ENCODE peak calls at places on chromosomes 7 and 10, in four cellular contexts. One of them, this sample, is unnamed.

GRCh38 chr7:96949766-96950165 is 55.6 kb upstream of the DLX6 start:
- DNase-seq in H1: no peak
- DNase-seq in HepG2: peak; percentile 67
- DNase-seq in GM12878: no peak
- DNase-seq in this sample: no peak

GRCh38 chr10:69734797-69735468 is 66.8 kb upstream of the COL13A1 start:
- DNase-seq in GM12878: no peak
- DNase-seq in H1: no peak
- DNase-seq in HepG2: no peak
- DNase-seq in this sample: no peak

GRCh38 chr7:131691454-131692130 is 135.2 kb upstream of the PODXL start:
- DNase-seq in HepG2: no peak
- DNase-seq in H1: no peak
- DNase-seq in GM12878: no peak
- DNase-seq in this sample: no peak

GRCh38 chr7:14332155-14332554 is 342.7 kb upstream of the ETV1 start:
- DNase-seq in GM12878: no peak
- DNase-seq in HepG2: no peak
- DNase-seq in H1: no peak
- DNase-seq in this sample: no peak

GRCh38 chr7:45670227-45670626 is 96.1 kb downstream of the ADCY1 start:
- DNase-seq in HepG2: no peak
- DNase-seq in GM12878: no peak
- DNase-seq in H1: peak; percentile 13
- DNase-seq in this sample: no peak

GRCh38 chr7:10973942-10974716 is 457 bp downstream of the PHF14 start:
- DNase-seq in HepG2: peak; percentile 12
- DNase-seq in GM12878: no peak
- DNase-seq in H1: no peak
- DNase-seq in this sample: peak; percentile 25

GRCh38 chr10:132788180-132788830 is 2.4 kb upstream of the NKX6-2 start:
- DNase-seq in GM12878: no peak
- DNase-seq in HepG2: no peak
- DNase-seq in H1: no peak
- DNase-seq in this sample: no peak

GRCh38 chr7:31058688-31059087 is 6.6 kb downstream of the ADCYAP1R1 start:
- DNase-seq in H1: no peak
- DNase-seq in GM12878: no peak
- DNase-seq in HepG2: no peak
- DNase-seq in this sample: no peak

GRCh38 chr10:49082767-49083166 is 32.6 kb downstream of the VSTM4 start:
- DNase-seq in GM12878: no peak
- DNase-seq in H1: no peak
- DNase-seq in HepG2: no peak
- DNase-seq in this sample: no peak

GRCh38 chr10:14837003-14837755 is 658 bp downstream of the CDNF start:
- DNase-seq in HepG2: peak; percentile 6
- DNase-seq in H1: no peak
- DNase-seq in GM12878: no peak
- DNase-seq in this sample: no peak

GRCh38 chr10:44993922-44994751 is 6.6 kb upstream of the ZNF22 start:
- DNase-seq in H1: no peak
- DNase-seq in GM12878: no peak
- DNase-seq in HepG2: peak; percentile 52
- DNase-seq in this sample: no peak

GRCh38 chr7:132083126-132084123 is 492.8 kb downstream of the PLXNA4 start:
- DNase-seq in HepG2: no peak
- DNase-seq in H1: no peak
- DNase-seq in GM12878: no peak
- DNase-seq in this sample: no peak

GRCh38 chr10:3773465-3774017 is 11.5 kb downstream of the KLF6 start:
- DNase-seq in H1: no peak
- DNase-seq in GM12878: no peak
- DNase-seq in HepG2: no peak
- DNase-seq in this sample: no peak

GRCh38 chr7:2967705-2968104 is 76.0 kb downstream of the CARD11 start:
- DNase-seq in GM12878: no peak
- DNase-seq in H1: no peak
- DNase-seq in HepG2: no peak
- DNase-seq in this sample: no peak

DNA sequence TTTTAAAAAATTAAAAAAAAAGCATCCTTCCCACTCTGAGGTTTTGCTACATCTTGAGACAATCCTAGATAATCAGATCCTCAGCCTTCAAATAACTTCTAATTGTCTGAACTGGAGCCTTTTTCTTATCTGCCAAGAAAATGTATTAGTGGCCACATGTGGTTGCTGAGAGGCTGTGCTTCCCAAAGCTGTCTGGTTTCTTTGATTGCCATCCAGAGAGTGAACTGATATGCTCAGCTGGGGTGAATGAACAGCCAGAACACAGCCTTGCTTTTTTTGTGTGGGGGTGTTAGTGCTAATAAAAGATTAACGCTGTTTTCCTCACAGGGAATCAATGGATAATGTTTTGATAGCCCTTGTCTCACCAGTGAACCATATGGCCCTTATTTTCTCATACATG is 66.8 kb downstream of the BBS9 start:
- DNase-seq in HepG2: no peak
- DNase-seq in H1: no peak
- DNase-seq in GM12878: no peak
- DNase-seq in this sample: no peak
- TF ChIP-seq SUZ12 in HepG2: no peak
- TF ChIP-seq SUZ12 in H1: no peak
- TF ChIP-seq SUZ12 in GM12878: no peak
- TF ChIP-seq SUZ12 in this sample: no peak

DNA sequence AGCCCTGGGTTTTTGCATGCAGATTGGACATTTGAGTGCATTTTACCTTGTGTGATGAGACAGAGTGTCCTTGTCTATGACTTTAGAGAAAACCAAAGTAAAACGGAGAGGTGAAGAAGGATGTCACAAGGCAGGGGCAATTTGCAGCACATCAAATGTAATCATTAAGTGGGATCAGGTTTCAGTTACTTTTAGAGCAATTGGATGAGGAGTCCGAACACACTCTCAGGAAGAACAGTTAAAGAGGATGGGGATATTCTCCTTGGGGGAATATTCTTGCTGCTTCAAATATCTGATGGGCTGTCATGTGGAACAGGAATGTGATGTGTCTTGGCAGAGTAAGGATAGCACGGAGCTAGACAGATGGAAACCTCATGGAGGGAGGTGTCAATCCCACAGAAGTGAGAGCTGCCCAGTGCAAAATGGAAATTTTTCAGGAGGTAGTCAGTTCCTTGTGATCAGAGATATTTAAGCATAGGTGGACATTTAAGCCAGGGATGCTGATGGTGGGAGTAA is 765 bp downstream of the RAB19 start:
- DNase-seq in H1: no peak
- DNase-seq in GM12878: no peak
- DNase-seq in HepG2: no peak
- DNase-seq in this sample: no peak
- TF ChIP-seq ZNF274 in H1: no peak
- TF ChIP-seq ZNF274 in GM12878: no peak
- TF ChIP-seq ZNF274 in HepG2: no peak
- TF ChIP-seq ZNF274 in this sample: no peak

GRCh38 chr7:128172151-128172550 is 68.9 kb upstream of the LEP start:
- DNase-seq in HepG2: no peak
- DNase-seq in H1: no peak
- DNase-seq in GM12878: no peak
- DNase-seq in this sample: no peak
- TF ChIP-seq SUZ12 in HepG2: no peak
- TF ChIP-seq SUZ12 in H1: no peak
- TF ChIP-seq SUZ12 in GM12878: no peak
- TF ChIP-seq SUZ12 in this sample: no peak

GRCh38 chr7:27576360-27576944 is 86.2 kb downstream of the HIBADH start:
- DNase-seq in GM12878: no peak
- DNase-seq in HepG2: peak; percentile 21
- DNase-seq in H1: no peak
- DNase-seq in this sample: peak; percentile 35
- TF ChIP-seq ZNF274 in GM12878: no peak
- TF ChIP-seq ZNF274 in HepG2: no peak
- TF ChIP-seq ZNF274 in H1: no peak
- TF ChIP-seq ZNF274 in this sample: no peak

GRCh38 chr7:117283779-117284178 is 39.1 kb downstream of the WNT2 start:
- DNase-seq in H1: peak; percentile 24
- DNase-seq in GM12878: no peak
- DNase-seq in HepG2: no peak
- DNase-seq in this sample: no peak

GRCh38 chr7:117285821-117286220 is 37.0 kb downstream of the WNT2 start:
- DNase-seq in GM12878: no peak
- DNase-seq in HepG2: no peak
- DNase-seq in H1: no peak
- DNase-seq in this sample: no peak

GRCh38 chr7:117283371-117283770 is 39.5 kb downstream of the WNT2 start:
- DNase-seq in GM12878: no peak
- DNase-seq in H1: no peak
- DNase-seq in HepG2: no peak
- DNase-seq in this sample: no peak

GRCh38 chr7:117282239-117282812 is 40.5 kb downstream of the WNT2 start:
- DNase-seq in GM12878: no peak
- DNase-seq in HepG2: no peak
- DNase-seq in H1: no peak
- DNase-seq in this sample: no peak

DNA sequence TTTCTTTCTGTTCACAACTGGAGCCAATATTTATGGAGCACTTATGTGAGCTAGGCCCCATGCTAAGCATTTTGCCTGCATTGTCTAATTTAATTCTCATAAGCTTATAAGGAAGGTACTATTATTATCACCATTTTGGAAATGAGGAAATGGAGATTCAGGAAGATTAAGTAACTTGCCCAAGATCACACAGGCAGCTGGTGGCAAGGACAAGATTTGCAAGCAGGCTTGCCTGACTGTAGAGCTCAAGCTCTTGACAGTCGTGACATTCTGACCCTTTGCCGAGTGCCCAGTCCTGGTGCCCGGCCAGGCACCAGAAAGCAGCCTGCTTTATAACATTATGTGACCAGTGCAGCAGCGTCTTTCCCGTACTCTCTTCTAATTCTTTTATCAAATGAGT is 38.2 kb downstream of the WNT2 start:
- DNase-seq in HepG2: no peak
- DNase-seq in H1: no peak
- DNase-seq in GM12878: no peak
- DNase-seq in this sample: no peak
- TF ChIP-seq SUZ12 in HepG2: no peak
- TF ChIP-seq SUZ12 in H1: no peak
- TF ChIP-seq SUZ12 in GM12878: no peak
- TF ChIP-seq SUZ12 in this sample: no peak

GRCh38 chr7:94509264-94509878 is at the start of gene CASD1:
- DNase-seq in GM12878: no peak
- DNase-seq in H1: peak; percentile 75
- DNase-seq in HepG2: peak; percentile 33
- DNase-seq in this sample: no peak
- TF ChIP-seq ZNF274 in GM12878: no peak
- TF ChIP-seq ZNF274 in H1: no peak
- TF ChIP-seq ZNF274 in HepG2: no peak
- TF ChIP-seq ZNF274 in this sample: no peak

GRCh38 chr7:86647340-86648094 is 3.8 kb downstream of the GRM3 start:
- DNase-seq in GM12878: no peak
- DNase-seq in HepG2: no peak
- DNase-seq in H1: no peak
- DNase-seq in this sample: no peak

GRCh38 chr7:86643478-86644281 is at the start of gene GRM3:
- DNase-seq in H1: peak; percentile 82
- DNase-seq in HepG2: no peak
- DNase-seq in GM12878: no peak
- DNase-seq in this sample: peak; percentile 57

GRCh38 chr7:86645174-86645566 is 1.5 kb downstream of the GRM3 start:
- DNase-seq in GM12878: no peak
- DNase-seq in H1: no peak
- DNase-seq in HepG2: no peak
- DNase-seq in this sample: no peak

GRCh38 chr7:86644282-86645173 is 819 bp downstream of the GRM3 start:
- DNase-seq in HepG2: no peak
- DNase-seq in GM12878: no peak
- DNase-seq in H1: peak; percentile 73
- DNase-seq in this sample: no peak

GRCh38 chr7:86645676-86646276 is 2.1 kb downstream of the GRM3 start:
- DNase-seq in H1: no peak
- DNase-seq in GM12878: no peak
- DNase-seq in HepG2: no peak
- DNase-seq in this sample: no peak
- TF ChIP-seq SUZ12 in H1: no peak
- TF ChIP-seq SUZ12 in GM12878: no peak
- TF ChIP-seq SUZ12 in HepG2: no peak
- TF ChIP-seq SUZ12 in this sample: no peak